ENCODE peak calls at places on chromosome 9, in six cellular contexts. One of them, this sample, is unnamed.

GRCh38 chr9:122218885-122219855 is 9.6 kb downstream of the LHX6 start:
- DNase-seq in HepG2: no peak
- DNase-seq in H1: no peak
- DNase-seq in GM12878: no peak
- DNase-seq in SK-N-SH: peak; percentile 56
- DNase-seq in K562: no peak
- DNase-seq in this sample: no peak

GRCh38 chr9:99966720-99967119 is 60.3 kb downstream of the STX17 start:
- DNase-seq in H1: peak; percentile 9
- DNase-seq in GM12878: no peak
- DNase-seq in K562: no peak
- DNase-seq in HepG2: peak; percentile 69
- DNase-seq in SK-N-SH: no peak
- DNase-seq in this sample: no peak

GRCh38 chr9:124854822-124855221 is 1.6 kb downstream of the WDR38 start:
- DNase-seq in GM12878: no peak
- DNase-seq in K562: no peak
- DNase-seq in HepG2: no peak
- DNase-seq in H1: no peak
- DNase-seq in SK-N-SH: no peak
- DNase-seq in this sample: peak; percentile 27

GRCh38 chr9:6829027-6829426 is 71.3 kb downstream of the KDM4C start:
- DNase-seq in SK-N-SH: no peak
- DNase-seq in K562: no peak
- DNase-seq in H1: no peak
- DNase-seq in GM12878: no peak
- DNase-seq in HepG2: peak; percentile 57
- DNase-seq in this sample: no peak

GRCh38 chr9:34069831-34070230 is 21.1 kb upstream of the UBAP2 start:
- DNase-seq in K562: no peak
- DNase-seq in SK-N-SH: no peak
- DNase-seq in HepG2: no peak
- DNase-seq in H1: no peak
- DNase-seq in GM12878: no peak
- DNase-seq in this sample: no peak

GRCh38 chr9:103410059-103410458 is 414.9 kb downstream of the CYLC2 start:
- DNase-seq in SK-N-SH: no peak
- DNase-seq in HepG2: no peak
- DNase-seq in GM12878: no peak
- DNase-seq in H1: no peak
- DNase-seq in K562: no peak
- DNase-seq in this sample: no peak

GRCh38 chr9:33106827-33107621 is 30.6 kb upstream of the SMU1 start:
- DNase-seq in H1: no peak
- DNase-seq in SK-N-SH: no peak
- DNase-seq in GM12878: no peak
- DNase-seq in HepG2: no peak
- DNase-seq in K562: peak; percentile 32
- DNase-seq in this sample: no peak

GRCh38 chr9:111831371-111832108 is 36.8 kb upstream of the SHOC1 start:
- DNase-seq in HepG2: no peak
- DNase-seq in GM12878: no peak
- DNase-seq in H1: no peak
- DNase-seq in SK-N-SH: no peak
- DNase-seq in K562: no peak
- DNase-seq in this sample: no peak

GRCh38 chr9:123364241-123364824 is 8.3 kb downstream of the CRB2 start:
- DNase-seq in GM12878: no peak
- DNase-seq in H1: no peak
- DNase-seq in K562: no peak
- DNase-seq in SK-N-SH: no peak
- DNase-seq in HepG2: no peak
- DNase-seq in this sample: no peak

GRCh38 chr9:5596173-5596572 is 32.7 kb upstream of the RIC1 start:
- DNase-seq in HepG2: no peak
- DNase-seq in H1: no peak
- DNase-seq in K562: no peak
- DNase-seq in GM12878: no peak
- DNase-seq in SK-N-SH: no peak
- DNase-seq in this sample: no peak

GRCh38 chr9:114321759-114322158 is 1.1 kb upstream of the ORM1 start:
- DNase-seq in HepG2: no peak
- DNase-seq in SK-N-SH: no peak
- DNase-seq in K562: no peak
- DNase-seq in H1: no peak
- DNase-seq in GM12878: no peak
- DNase-seq in this sample: no peak

GRCh38 chr9:93059097-93059959 is 827 bp downstream of the SUSD3 start:
- DNase-seq in HepG2: no peak
- DNase-seq in H1: no peak
- DNase-seq in K562: peak; percentile 66
- DNase-seq in GM12878: no peak
- DNase-seq in SK-N-SH: no peak
- DNase-seq in this sample: peak; percentile 60

GRCh38 chr9:120711841-120712538 is 2.3 kb downstream of the MEGF9 start:
- DNase-seq in SK-N-SH: no peak
- DNase-seq in HepG2: no peak
- DNase-seq in GM12878: no peak
- DNase-seq in K562: no peak
- DNase-seq in H1: no peak
- DNase-seq in this sample: no peak

GRCh38 chr9:107734231-107735014 is 244.9 kb upstream of the KLF4 start:
- DNase-seq in HepG2: no peak
- DNase-seq in K562: no peak
- DNase-seq in GM12878: no peak
- DNase-seq in SK-N-SH: no peak
- DNase-seq in H1: no peak
- DNase-seq in this sample: no peak

GRCh38 chr9:112890106-112891081 is at the start of gene SLC46A2:
- DNase-seq in K562: no peak
- DNase-seq in SK-N-SH: peak; percentile 73
- DNase-seq in HepG2: no peak
- DNase-seq in GM12878: no peak
- DNase-seq in H1: no peak
- DNase-seq in this sample: no peak

GRCh38 chr9:111597852-111598729 is 1.4 kb downstream of the PTGR1 start:
- DNase-seq in K562: peak; percentile 55
- DNase-seq in SK-N-SH: peak; percentile 66
- DNase-seq in H1: peak; percentile 63
- DNase-seq in GM12878: no peak
- DNase-seq in HepG2: peak; percentile 55
- DNase-seq in this sample: peak; percentile 59

GRCh38 chr9:15349892-15350761 is 43.1 kb upstream of the TTC39B start:
- DNase-seq in GM12878: no peak
- DNase-seq in H1: no peak
- DNase-seq in SK-N-SH: no peak
- DNase-seq in K562: no peak
- DNase-seq in HepG2: peak; percentile 88
- DNase-seq in this sample: no peak

GRCh38 chr9:22107202-22107601 is 98.1 kb upstream of the CDKN2B start:
- DNase-seq in HepG2: no peak
- DNase-seq in GM12878: no peak
- DNase-seq in H1: no peak
- DNase-seq in SK-N-SH: no peak
- DNase-seq in K562: no peak
- DNase-seq in this sample: no peak

GRCh38 chr9:125747053-125747764 is at the start of gene PBX3:
- DNase-seq in H1: no peak
- DNase-seq in K562: peak; percentile 55
- DNase-seq in GM12878: no peak
- DNase-seq in HepG2: no peak
- DNase-seq in SK-N-SH: peak; percentile 82
- DNase-seq in this sample: peak; percentile 31

GRCh38 chr9:113805753-113806152 is 70.4 kb upstream of the ZNF618 start:
- DNase-seq in HepG2: no peak
- DNase-seq in GM12878: no peak
- DNase-seq in K562: no peak
- DNase-seq in H1: no peak
- DNase-seq in SK-N-SH: no peak
- DNase-seq in this sample: no peak

GRCh38 chr9:126860077-126860756 is at the start of gene ZBTB34:
- DNase-seq in SK-N-SH: peak; percentile 96
- DNase-seq in HepG2: peak; percentile 35
- DNase-seq in H1: peak; percentile 9
- DNase-seq in K562: peak; percentile 82
- DNase-seq in GM12878: no peak
- DNase-seq in this sample: peak; percentile 60

GRCh38 chr9:75467141-75467540 is 378.8 kb downstream of the OSTF1 start:
- DNase-seq in GM12878: no peak
- DNase-seq in H1: no peak
- DNase-seq in SK-N-SH: peak; percentile 12
- DNase-seq in K562: no peak
- DNase-seq in HepG2: no peak
- DNase-seq in this sample: no peak

GRCh38 chr9:107312651-107313050 is 29.6 kb downstream of the RAD23B start:
- DNase-seq in GM12878: no peak
- DNase-seq in HepG2: no peak
- DNase-seq in K562: no peak
- DNase-seq in H1: no peak
- DNase-seq in SK-N-SH: no peak
- DNase-seq in this sample: no peak

GRCh38 chr9:110871736-110872135 is 166.5 kb downstream of the LPAR1 start:
- DNase-seq in H1: no peak
- DNase-seq in HepG2: no peak
- DNase-seq in K562: no peak
- DNase-seq in GM12878: no peak
- DNase-seq in SK-N-SH: no peak
- DNase-seq in this sample: no peak

GRCh38 chr9:107292811-107293554 is 9.9 kb downstream of the RAD23B start:
- DNase-seq in SK-N-SH: no peak
- DNase-seq in GM12878: no peak
- DNase-seq in H1: no peak
- DNase-seq in HepG2: no peak
- DNase-seq in K562: no peak
- DNase-seq in this sample: no peak

GRCh38 chr9:87569008-87569908 is 71.6 kb downstream of the DAPK1 start:
- DNase-seq in K562: no peak
- DNase-seq in HepG2: peak; percentile 91
- DNase-seq in H1: no peak
- DNase-seq in SK-N-SH: peak; percentile 82
- DNase-seq in GM12878: no peak
- DNase-seq in this sample: no peak

GRCh38 chr9:118721923-118722322 is 647.3 kb downstream of the BRINP1 start:
- DNase-seq in HepG2: no peak
- DNase-seq in GM12878: no peak
- DNase-seq in K562: no peak
- DNase-seq in SK-N-SH: peak; percentile 58
- DNase-seq in H1: no peak
- DNase-seq in this sample: no peak

GRCh38 chr9:129435272-129435671 is 185.6 kb downstream of the C9orf50 start:
- DNase-seq in HepG2: no peak
- DNase-seq in SK-N-SH: no peak
- DNase-seq in H1: no peak
- DNase-seq in GM12878: no peak
- DNase-seq in K562: no peak
- DNase-seq in this sample: no peak

GRCh38 chr9:129435996-129436676 is 184.8 kb downstream of the C9orf50 start:
- DNase-seq in H1: no peak
- DNase-seq in HepG2: no peak
- DNase-seq in GM12878: no peak
- DNase-seq in SK-N-SH: no peak
- DNase-seq in K562: no peak
- DNase-seq in this sample: no peak

GRCh38 chr9:129439242-129439641 is 181.7 kb downstream of the C9orf50 start:
- DNase-seq in GM12878: no peak
- DNase-seq in H1: no peak
- DNase-seq in SK-N-SH: no peak
- DNase-seq in HepG2: no peak
- DNase-seq in K562: no peak
- DNase-seq in this sample: no peak

GRCh38 chr9:129436751-129437625 is 183.9 kb downstream of the C9orf50 start:
- DNase-seq in K562: peak; percentile 75
- DNase-seq in GM12878: no peak
- DNase-seq in SK-N-SH: peak; percentile 88
- DNase-seq in HepG2: no peak
- DNase-seq in H1: no peak
- DNase-seq in this sample: peak; percentile 22

GRCh38 chr9:129437626-129438323 is 183.1 kb downstream of the C9orf50 start:
- DNase-seq in SK-N-SH: peak; percentile 63
- DNase-seq in H1: no peak
- DNase-seq in GM12878: no peak
- DNase-seq in HepG2: no peak
- DNase-seq in K562: no peak
- DNase-seq in this sample: no peak
- TF ChIP-seq CTCF in SK-N-SH: no peak
- TF ChIP-seq CTCF in H1: peak; percentile 21
- TF ChIP-seq CTCF in GM12878: no peak
- TF ChIP-seq CTCF in HepG2: peak; percentile 25
- TF ChIP-seq CTCF in K562: no peak
- TF ChIP-seq CTCF in this sample: no peak

GRCh38 chr9:79028101-79028500 is 543.7 kb upstream of the TLE4 start:
- DNase-seq in SK-N-SH: no peak
- DNase-seq in GM12878: no peak
- DNase-seq in K562: no peak
- DNase-seq in H1: no peak
- DNase-seq in HepG2: no peak
- DNase-seq in this sample: no peak
- TF ChIP-seq GABPA in SK-N-SH: no peak
- TF ChIP-seq GABPA in GM12878: no peak
- TF ChIP-seq GABPA in K562: no peak
- TF ChIP-seq GABPA in H1: no peak
- TF ChIP-seq GABPA in HepG2: no peak
- TF ChIP-seq GABPA in this sample: no peak

DNA sequence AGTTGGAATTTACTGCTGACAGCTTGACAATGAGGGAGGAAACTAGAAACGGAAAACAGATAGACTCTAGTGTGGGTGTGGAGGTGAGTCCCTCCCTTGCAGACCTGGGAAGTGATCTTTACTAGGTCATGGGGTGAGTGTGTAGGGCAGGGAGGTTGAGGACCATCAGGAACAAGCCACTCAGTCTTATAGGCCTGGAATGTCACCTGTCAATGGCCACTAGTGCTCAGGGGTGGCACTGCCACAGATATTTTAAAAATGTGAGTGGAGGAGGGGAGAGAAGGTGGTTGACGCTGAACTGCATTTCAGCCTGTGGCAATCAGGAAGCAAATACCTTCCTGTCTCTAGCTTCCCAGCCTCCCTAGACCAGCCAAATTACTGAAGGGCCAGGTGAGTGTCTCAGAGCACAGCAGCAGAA is 9.0 kb downstream of the OR2S2 start:
- DNase-seq in SK-N-SH: no peak
- DNase-seq in H1: no peak
- DNase-seq in HepG2: peak; percentile 6
- DNase-seq in K562: no peak
- DNase-seq in GM12878: no peak
- DNase-seq in this sample: no peak
- TF ChIP-seq CTCF in SK-N-SH: no peak
- TF ChIP-seq CTCF in H1: no peak
- TF ChIP-seq CTCF in HepG2: no peak
- TF ChIP-seq CTCF in K562: no peak
- TF ChIP-seq CTCF in GM12878: no peak
- TF ChIP-seq CTCF in this sample: no peak

DNA sequence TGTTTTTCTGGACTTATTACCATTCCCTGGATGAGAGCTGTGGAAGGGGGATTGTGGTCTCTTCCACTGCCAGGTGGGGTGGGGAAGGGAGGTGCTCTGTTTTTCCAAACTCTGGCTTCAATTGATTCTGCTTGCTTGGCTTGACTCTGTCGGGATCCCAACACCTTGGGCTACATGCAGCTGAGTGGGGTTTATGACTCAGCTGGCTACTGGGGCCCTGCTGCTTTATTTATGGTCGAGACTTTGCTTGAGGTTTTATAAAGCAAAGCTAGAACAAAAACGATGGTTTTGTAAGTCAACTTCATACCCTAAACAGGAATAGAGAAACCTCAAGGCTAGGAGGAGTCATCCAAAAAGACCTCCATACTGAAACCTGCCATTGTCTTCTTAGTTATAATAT is 76.3 kb downstream of the AOPEP start:
- DNase-seq in SK-N-SH: no peak
- DNase-seq in GM12878: peak; percentile 57
- DNase-seq in H1: no peak
- DNase-seq in HepG2: no peak
- DNase-seq in K562: no peak
- DNase-seq in this sample: no peak
- TF ChIP-seq GABPA in SK-N-SH: no peak
- TF ChIP-seq GABPA in GM12878: peak; percentile 28
- TF ChIP-seq GABPA in H1: no peak
- TF ChIP-seq GABPA in HepG2: no peak
- TF ChIP-seq GABPA in K562: no peak
- TF ChIP-seq GABPA in this sample: no peak

This sample was measured in HL-60.